ENCODE peak calls at places on chromosomes 6 and 20, in ten cellular contexts. One of them, this sample, is unnamed.

GRCh38 chr6:170224694-170225660 is 65.9 kb downstream of the DLL1 start:
- DNase-seq in MM.1S: no peak
- DNase-seq in thyroid gland: no peak
- DNase-seq in cardiac muscle cell: no peak
- DNase-seq in ovary: no peak
- DNase-seq in PC-3: peak
- DNase-seq in breast epithelium: peak
- DNase-seq in spleen: peak
- DNase-seq in uterus: peak
- DNase-seq in coronary artery: no peak
- DNase-seq in this sample: no peak

GRCh38 chr20:56781108-56781739 is 152.1 kb downstream of the TFAP2C start:
- DNase-seq in MM.1S: no peak
- DNase-seq in cardiac muscle cell: peak
- DNase-seq in thyroid gland: peak
- DNase-seq in uterus: no peak
- DNase-seq in PC-3: no peak
- DNase-seq in ovary: no peak
- DNase-seq in spleen: peak
- DNase-seq in breast epithelium: no peak
- DNase-seq in coronary artery: no peak
- DNase-seq in this sample: no peak

GRCh38 chr20:49586967-49587587 is 19.1 kb upstream of the PTGIS start:
- DNase-seq in coronary artery: no peak
- DNase-seq in breast epithelium: no peak
- DNase-seq in PC-3: no peak
- DNase-seq in cardiac muscle cell: peak
- DNase-seq in ovary: peak
- DNase-seq in thyroid gland: no peak
- DNase-seq in uterus: peak
- DNase-seq in spleen: no peak
- DNase-seq in MM.1S: no peak
- DNase-seq in this sample: no peak

GRCh38 chr6:53741417-53741816 is 53.4 kb upstream of the LRRC1 start:
- DNase-seq in breast epithelium: no peak
- DNase-seq in cardiac muscle cell: peak
- DNase-seq in coronary artery: no peak
- DNase-seq in MM.1S: no peak
- DNase-seq in spleen: no peak
- DNase-seq in PC-3: no peak
- DNase-seq in ovary: no peak
- DNase-seq in thyroid gland: no peak
- DNase-seq in uterus: no peak
- DNase-seq in this sample: no peak

GRCh38 chr6:125742024-125742423 is 7.4 kb upstream of the HEY2 start:
- DNase-seq in cardiac muscle cell: no peak
- DNase-seq in thyroid gland: no peak
- DNase-seq in spleen: no peak
- DNase-seq in breast epithelium: no peak
- DNase-seq in ovary: no peak
- DNase-seq in uterus: no peak
- DNase-seq in PC-3: no peak
- DNase-seq in MM.1S: no peak
- DNase-seq in coronary artery: no peak
- DNase-seq in this sample: no peak

GRCh38 chr20:5181955-5182354 is 55.1 kb downstream of the CDS2 start:
- DNase-seq in cardiac muscle cell: peak
- DNase-seq in uterus: no peak
- DNase-seq in MM.1S: no peak
- DNase-seq in spleen: no peak
- DNase-seq in ovary: no peak
- DNase-seq in coronary artery: no peak
- DNase-seq in thyroid gland: no peak
- DNase-seq in breast epithelium: no peak
- DNase-seq in PC-3: peak
- DNase-seq in this sample: no peak

GRCh38 chr20:13302647-13303425 is 81.8 kb downstream of the ISM1 start:
- DNase-seq in ovary: no peak
- DNase-seq in uterus: no peak
- DNase-seq in thyroid gland: no peak
- DNase-seq in coronary artery: no peak
- DNase-seq in MM.1S: peak
- DNase-seq in cardiac muscle cell: peak
- DNase-seq in spleen: no peak
- DNase-seq in PC-3: peak
- DNase-seq in breast epithelium: no peak
- DNase-seq in this sample: no peak

GRCh38 chr6:92132957-92133356 is 1286.4 kb downstream of the EPHA7 start:
- DNase-seq in spleen: no peak
- DNase-seq in thyroid gland: no peak
- DNase-seq in coronary artery: no peak
- DNase-seq in ovary: no peak
- DNase-seq in cardiac muscle cell: no peak
- DNase-seq in uterus: no peak
- DNase-seq in MM.1S: no peak
- DNase-seq in breast epithelium: no peak
- DNase-seq in PC-3: no peak
- DNase-seq in this sample: no peak

GRCh38 chr20:22866757-22867425 is 168.2 kb upstream of the SSTR4 start:
- DNase-seq in MM.1S: no peak
- DNase-seq in breast epithelium: no peak
- DNase-seq in coronary artery: no peak
- DNase-seq in spleen: no peak
- DNase-seq in thyroid gland: no peak
- DNase-seq in cardiac muscle cell: peak
- DNase-seq in PC-3: no peak
- DNase-seq in uterus: no peak
- DNase-seq in ovary: no peak
- DNase-seq in this sample: no peak

GRCh38 chr6:34154668-34155447 is 9.0 kb upstream of the GRM4 start:
- DNase-seq in MM.1S: peak
- DNase-seq in uterus: peak
- DNase-seq in breast epithelium: no peak
- DNase-seq in ovary: peak
- DNase-seq in spleen: peak
- DNase-seq in thyroid gland: peak
- DNase-seq in PC-3: peak
- DNase-seq in coronary artery: peak
- DNase-seq in cardiac muscle cell: peak
- DNase-seq in this sample: no peak

GRCh38 chr6:14665827-14666724 is 548.5 kb downstream of the CD83 start:
- DNase-seq in coronary artery: no peak
- DNase-seq in breast epithelium: no peak
- DNase-seq in spleen: no peak
- DNase-seq in uterus: no peak
- DNase-seq in cardiac muscle cell: peak
- DNase-seq in ovary: no peak
- DNase-seq in PC-3: peak
- DNase-seq in thyroid gland: no peak
- DNase-seq in MM.1S: no peak
- DNase-seq in this sample: peak

GRCh38 chr6:123965894-123966293 is 162.2 kb downstream of the NKAIN2 start:
- DNase-seq in coronary artery: no peak
- DNase-seq in ovary: no peak
- DNase-seq in PC-3: peak
- DNase-seq in uterus: no peak
- DNase-seq in spleen: no peak
- DNase-seq in MM.1S: no peak
- DNase-seq in thyroid gland: no peak
- DNase-seq in breast epithelium: no peak
- DNase-seq in cardiac muscle cell: peak
- DNase-seq in this sample: no peak

GRCh38 chr6:137365648-137366047 is 128.5 kb downstream of the OLIG3 start:
- DNase-seq in MM.1S: no peak
- DNase-seq in cardiac muscle cell: no peak
- DNase-seq in PC-3: no peak
- DNase-seq in uterus: no peak
- DNase-seq in thyroid gland: no peak
- DNase-seq in coronary artery: no peak
- DNase-seq in spleen: no peak
- DNase-seq in ovary: no peak
- DNase-seq in breast epithelium: no peak
- DNase-seq in this sample: no peak

DNA sequence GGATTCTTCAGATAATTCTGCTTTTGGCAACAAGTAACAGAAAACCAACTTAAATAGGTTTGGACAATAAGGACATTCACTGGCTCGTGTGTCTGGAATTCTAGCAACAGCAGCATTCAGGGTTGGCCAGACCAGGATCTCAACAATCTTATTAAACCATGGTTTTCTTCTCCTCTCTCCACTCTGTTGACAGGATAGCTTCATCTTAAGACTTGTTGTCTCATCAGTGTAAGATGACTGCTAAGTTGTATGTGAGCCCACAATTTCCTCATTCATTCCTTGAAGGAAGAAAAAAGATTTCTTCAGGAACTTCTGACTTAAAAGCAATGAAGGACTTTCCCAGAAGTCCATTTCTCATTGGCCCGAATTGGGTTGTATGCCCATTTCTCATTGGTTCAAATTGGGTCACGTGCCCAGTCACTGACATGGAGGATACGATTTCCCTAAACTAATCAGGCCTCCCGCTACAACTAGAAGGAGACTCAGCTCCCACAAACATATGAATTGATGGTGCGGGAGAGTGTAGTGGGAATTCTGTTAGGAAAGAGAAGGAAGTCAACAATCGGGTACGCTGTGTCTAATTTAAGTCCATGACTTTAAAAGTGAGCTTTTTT is 83.7 kb downstream of the SLC22A3 start:
- DNase-seq in thyroid gland: no peak
- DNase-seq in coronary artery: no peak
- DNase-seq in spleen: no peak
- DNase-seq in breast epithelium: no peak
- DNase-seq in uterus: no peak
- DNase-seq in PC-3: no peak
- DNase-seq in MM.1S: no peak
- DNase-seq in ovary: no peak
- DNase-seq in cardiac muscle cell: peak
- DNase-seq in this sample: no peak
- H3K27ac ChIP-seq in thyroid gland: no peak
- H3K27ac ChIP-seq in coronary artery: peak
- H3K27ac ChIP-seq in spleen: no peak
- H3K27ac ChIP-seq in breast epithelium: no peak
- H3K27ac ChIP-seq in uterus: peak
- H3K27ac ChIP-seq in PC-3: no peak
- H3K27ac ChIP-seq in MM.1S: no peak
- H3K27ac ChIP-seq in ovary: no peak
- H3K27ac ChIP-seq in cardiac muscle cell: no peak
- H3K27ac ChIP-seq in this sample: peak

DNA sequence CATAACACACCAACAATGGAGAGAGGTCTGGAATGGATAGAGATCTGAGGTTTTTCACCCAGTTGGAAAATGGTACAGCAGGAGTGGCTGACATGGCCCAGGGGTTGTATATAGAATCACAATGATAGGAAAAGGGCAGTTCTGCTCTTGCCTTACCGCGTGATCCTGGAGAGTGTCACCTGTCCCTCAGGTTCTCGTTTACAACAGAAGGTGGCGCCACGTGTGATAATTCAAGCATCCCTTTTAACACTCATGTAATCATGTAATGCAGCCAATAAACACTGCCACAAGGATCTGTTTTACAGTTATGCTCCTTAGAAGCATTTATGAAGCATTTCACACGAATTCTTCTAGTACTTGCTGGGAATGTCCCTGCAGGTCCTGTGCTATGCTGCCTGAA is 12.9 kb upstream of the WFDC2 start:
- DNase-seq in breast epithelium: no peak
- DNase-seq in PC-3: peak
- DNase-seq in thyroid gland: peak
- DNase-seq in uterus: no peak
- DNase-seq in MM.1S: peak
- DNase-seq in cardiac muscle cell: peak
- DNase-seq in spleen: no peak
- DNase-seq in ovary: no peak
- DNase-seq in coronary artery: no peak
- DNase-seq in this sample: no peak
- TF ChIP-seq CTCF in breast epithelium: peak
- TF ChIP-seq CTCF in PC-3: peak
- TF ChIP-seq CTCF in thyroid gland: no peak
- TF ChIP-seq CTCF in uterus: no peak
- TF ChIP-seq CTCF in MM.1S: peak
- TF ChIP-seq CTCF in cardiac muscle cell: peak
- TF ChIP-seq CTCF in spleen: no peak
- TF ChIP-seq CTCF in ovary: no peak
- TF ChIP-seq CTCF in coronary artery: no peak
- TF ChIP-seq CTCF in this sample: no peak

DNA sequence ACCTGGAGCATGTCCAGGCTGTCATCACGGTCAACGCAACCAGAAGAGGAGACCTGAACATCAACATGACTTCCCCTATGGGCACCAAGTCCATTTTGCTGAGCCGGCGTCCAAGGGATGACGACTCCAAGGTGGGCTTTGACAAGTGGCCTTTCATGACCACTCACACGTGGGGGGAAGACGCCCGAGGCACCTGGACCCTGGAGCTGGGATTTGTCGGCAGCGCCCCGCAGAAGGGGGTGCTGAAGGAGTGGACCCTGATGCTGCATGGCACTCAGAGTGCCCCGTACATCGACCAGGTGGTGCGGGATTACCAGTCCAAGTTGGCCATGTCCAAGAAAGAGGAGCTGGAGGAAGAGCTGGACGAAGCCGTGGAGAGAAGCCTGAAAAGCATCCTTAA is 49.5 kb downstream of the BFSP1 start:
- DNase-seq in PC-3: no peak
- DNase-seq in thyroid gland: no peak
- DNase-seq in uterus: no peak
- DNase-seq in spleen: no peak
- DNase-seq in ovary: no peak
- DNase-seq in cardiac muscle cell: no peak
- DNase-seq in MM.1S: no peak
- DNase-seq in coronary artery: no peak
- DNase-seq in breast epithelium: no peak
- DNase-seq in this sample: no peak
- H3K27ac ChIP-seq in PC-3: no peak
- H3K27ac ChIP-seq in thyroid gland: no peak
- H3K27ac ChIP-seq in uterus: no peak
- H3K27ac ChIP-seq in spleen: no peak
- H3K27ac ChIP-seq in ovary: no peak
- H3K27ac ChIP-seq in cardiac muscle cell: no peak
- H3K27ac ChIP-seq in MM.1S: no peak
- H3K27ac ChIP-seq in coronary artery: no peak
- H3K27ac ChIP-seq in breast epithelium: no peak
- H3K27ac ChIP-seq in this sample: no peak

DNA sequence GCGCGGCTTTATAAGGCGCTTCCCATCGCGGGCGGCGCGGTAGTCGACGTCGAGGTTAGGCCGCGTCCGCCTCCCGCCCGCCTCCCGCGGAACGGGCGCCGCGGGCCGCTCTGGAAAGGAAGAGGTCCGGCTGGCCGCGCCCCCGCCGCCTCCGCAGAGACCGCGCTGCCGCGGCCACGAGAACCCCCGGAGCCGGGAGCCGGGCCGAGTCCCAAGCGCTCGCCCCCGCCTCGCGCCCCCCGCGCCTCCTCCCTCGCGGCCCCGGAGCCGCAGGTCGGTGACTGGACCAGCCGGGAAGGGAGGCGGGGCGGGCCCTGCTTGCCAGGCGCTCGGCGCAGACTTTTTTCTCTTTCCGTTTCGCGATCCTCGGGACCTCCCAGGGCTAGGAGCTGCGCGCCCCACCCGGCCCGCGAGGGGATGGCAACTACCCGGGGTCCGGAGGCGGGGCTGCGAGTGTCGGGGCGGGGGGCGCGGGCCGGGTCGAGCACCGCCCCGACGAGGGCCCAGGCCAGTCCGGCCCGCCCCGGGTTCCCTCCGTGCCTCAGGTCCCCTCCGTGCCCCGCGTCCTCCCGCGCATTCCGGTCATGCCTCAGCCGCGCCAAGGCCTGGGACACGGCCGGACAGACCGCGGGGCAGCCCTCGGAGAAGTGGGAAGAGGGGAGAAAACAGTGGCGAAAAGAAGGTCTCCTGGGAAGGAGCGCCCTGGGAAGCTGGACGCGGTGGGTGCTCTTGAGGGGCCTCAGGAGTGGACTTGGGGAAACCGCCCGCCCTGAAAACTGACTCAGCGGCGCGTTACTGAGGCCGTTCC is 421 bp upstream of the PXDC1 start:
- DNase-seq in coronary artery: peak
- DNase-seq in breast epithelium: peak
- DNase-seq in spleen: peak
- DNase-seq in cardiac muscle cell: peak
- DNase-seq in ovary: peak
- DNase-seq in PC-3: peak
- DNase-seq in thyroid gland: peak
- DNase-seq in MM.1S: peak
- DNase-seq in uterus: peak
- DNase-seq in this sample: peak
- TF ChIP-seq CTCF in coronary artery: peak
- TF ChIP-seq CTCF in breast epithelium: peak
- TF ChIP-seq CTCF in spleen: no peak
- TF ChIP-seq CTCF in cardiac muscle cell: peak
- TF ChIP-seq CTCF in ovary: no peak
- TF ChIP-seq CTCF in PC-3: peak
- TF ChIP-seq CTCF in thyroid gland: peak
- TF ChIP-seq CTCF in MM.1S: peak
- TF ChIP-seq CTCF in uterus: peak
- TF ChIP-seq CTCF in this sample: peak